ENCODE peak calls at places on chromosomes 16 and 17, in five cellular contexts. D is heart left ventricle, U is tibial nerve, M is A549, H is spleen. F is an unnamed sample. For H3K4me1, the result is how much of the 10 kb centered on the place peaks cover.

GRCh38 chr17:45315583-45316270 is 1.1 kb downstream of the MAP3K14 start:
- DNase-seq in H (no peak), U (no peak), M (no peak), D (no peak), F (no peak)

GRCh38 chr16:67734731-67735201 is 15.7 kb upstream of the GFOD2 start:
- DNase-seq in D (no peak), M (no peak), H (no peak), U (no peak), F (no peak)

GRCh38 chr17:2253362-2253761 is 50.2 kb downstream of the SMG6 start:
- DNase-seq in U (no peak), M (no peak), D (no peak), H (no peak), F (no peak)

GRCh38 chr17:20243524-20243923 is 223.8 kb downstream of the LGALS9B start:
- DNase-seq in U (no peak), H (no peak), D (no peak), M (no peak), F (no peak)

GRCh38 chr16:17578921-17579876 is 108.4 kb upstream of the XYLT1 start:
- DNase-seq in M (peak), D (no peak), H (no peak), U (peak), F (peak)

GRCh38 chr16:65024649-65025243 is 97.1 kb downstream of the CDH11 start:
- DNase-seq in M (no peak), H (no peak), U (no peak), D (no peak), F (no peak)

GRCh38 chr17:43671075-43671692 is 9.5 kb upstream of the MEOX1 start:
- DNase-seq in D (peak), M (no peak), U (no peak), H (no peak), F (peak)

GRCh38 chr16:12425134-12425941 is 378.3 kb downstream of the CPPED1 start:
- DNase-seq in U (no peak), D (no peak), M (peak), H (no peak), F (no peak)

GRCh38 chr16:86772671-86773338 is 194.5 kb downstream of the FOXL1 start:
- DNase-seq in U (no peak), D (no peak), M (no peak), H (peak), F (no peak)

GRCh38 chr16:35908942-35909341 is 2449.5 kb downstream of the TP53TG3F start:
- DNase-seq in H (no peak), U (no peak), M (peak), D (no peak), F (no peak)

GRCh38 chr16:48596326-48596725 is 13.7 kb downstream of the N4BP1 start:
- DNase-seq in H (no peak), D (no peak), M (no peak), U (no peak), F (no peak)

GRCh38 chr16:8686031-8686621 is 11.7 kb downstream of the ABAT start:
- DNase-seq in M (no peak), D (peak), U (no peak), H (peak), F (no peak)

GRCh38 chr16:86558355-86559193 is 3.5 kb upstream of the MTHFSD start:
- DNase-seq in M (no peak), H (peak), D (no peak), U (no peak), F (no peak)

GRCh38 chr17:50218771-50219315 is 17.4 kb upstream of the COL1A1 start:
- DNase-seq in D (no peak), H (no peak), U (no peak), M (peak), F (peak)

GRCh38 chr16:82603784-82604411 is 22.9 kb upstream of the CDH13 start:
- DNase-seq in U (no peak), M (peak), H (no peak), D (peak), F (peak)

GRCh38 chr16:3007957-3008748 is 4.6 kb upstream of the CLDN9 start:
- DNase-seq in H (peak), D (no peak), U (no peak), M (no peak), F (no peak)
- H3K27ac ChIP-seq in H (peak), D (no peak), U (no peak), M (no peak), F (no peak)

DNA sequence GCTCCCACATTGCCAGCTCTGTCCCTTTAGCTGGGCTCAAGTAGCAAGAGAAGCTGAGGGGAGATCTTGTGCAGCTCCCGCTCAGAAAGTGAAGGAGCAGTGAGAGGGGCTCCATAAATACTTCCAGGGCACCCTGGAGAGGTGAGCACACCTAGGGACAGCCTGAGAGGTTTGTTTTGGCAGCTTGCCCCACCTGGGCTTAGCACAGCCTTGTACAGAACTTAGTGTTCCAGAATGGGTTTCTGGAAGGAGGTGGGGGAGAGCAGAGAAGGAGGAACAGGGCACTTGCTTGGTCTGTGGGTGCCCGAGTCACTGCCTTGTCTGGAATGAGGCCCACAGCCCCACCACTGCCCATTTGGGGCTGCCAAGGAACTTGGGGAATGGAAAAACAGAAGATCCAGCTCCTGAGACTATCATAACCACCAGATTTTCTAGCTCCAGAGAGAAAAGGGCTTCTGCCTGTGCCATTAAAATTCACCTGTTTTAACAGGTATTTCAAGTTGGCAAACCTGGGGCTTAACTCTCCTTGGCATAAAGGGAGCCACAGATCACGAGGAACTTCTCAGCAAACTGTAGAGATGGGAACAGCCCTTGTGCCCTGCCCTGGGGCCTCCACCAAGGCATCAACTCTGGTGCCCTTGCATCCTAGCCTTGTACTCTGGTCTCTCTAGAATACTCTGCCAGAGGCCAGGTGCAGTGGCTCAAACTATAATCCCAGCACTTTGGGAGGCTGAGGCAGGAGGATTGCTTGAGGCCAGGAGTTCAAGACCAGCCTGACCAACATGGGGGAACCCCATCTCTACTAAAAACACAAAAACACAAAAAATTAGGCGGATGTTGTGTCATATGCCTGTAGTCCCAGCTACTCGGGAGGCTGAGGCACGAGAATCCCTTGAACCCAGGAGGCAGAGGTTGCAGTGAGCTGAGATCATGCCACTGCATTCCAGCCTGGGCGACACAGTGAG is 1.9 kb downstream of the PRR15L start:
- DNase-seq in D (no peak), M (no peak), H (no peak), U (no peak), F (no peak)
- H3K4me1 ChIP-seq in D (under half), M (under half), H (under half), U (under half), F (under half)

DNA sequence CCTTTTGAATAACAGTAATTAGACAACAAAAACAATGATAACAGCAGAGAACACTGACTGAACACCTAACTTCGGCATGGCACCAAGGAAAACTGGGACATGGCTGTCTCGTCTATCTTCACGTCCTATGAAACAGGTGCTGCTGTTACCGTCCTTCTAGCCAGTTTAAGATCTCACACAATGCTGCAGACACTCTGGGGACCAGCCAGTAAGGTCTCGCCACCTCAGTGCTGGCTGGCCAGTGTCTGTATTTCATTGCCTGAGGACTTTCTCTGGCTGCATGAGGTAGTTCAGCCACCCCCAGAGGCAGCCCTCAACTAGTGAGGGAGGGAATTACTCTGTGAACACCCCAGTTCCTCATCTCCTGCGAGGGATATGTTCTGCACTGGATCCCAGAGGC is 57.6 kb downstream of the AMFR start:
- DNase-seq in H (no peak), D (no peak), U (no peak), M (no peak), F (no peak)
- TF ChIP-seq POLR2A in H (no peak), D (no peak), U (no peak), M (no peak), F (no peak)

DNA sequence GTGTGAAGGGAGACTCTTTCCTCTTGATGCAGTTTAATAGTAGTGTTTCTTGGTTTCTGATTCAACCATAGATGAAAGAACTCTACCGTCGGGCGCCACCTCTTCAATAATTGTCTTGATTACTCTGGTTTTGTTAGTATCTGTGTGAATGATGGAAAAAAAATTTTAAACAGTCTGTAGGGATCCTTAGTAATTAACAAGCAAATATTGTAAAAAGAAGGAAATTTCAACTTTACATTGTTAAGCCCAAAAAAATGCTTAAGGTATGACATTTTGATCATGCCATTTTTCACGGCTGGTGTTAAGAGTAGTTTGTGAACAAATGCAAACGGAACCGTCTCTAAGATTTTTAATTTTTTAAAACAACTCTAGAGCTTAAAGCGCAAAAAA is 4.1 kb downstream of the KRT10 start:
- DNase-seq in U (no peak), M (no peak), D (no peak), H (no peak), F (no peak)
- H3K27ac ChIP-seq in U (peak), M (peak), D (peak), H (peak), F (peak)

GRCh38 chr16:1666316-1666715 is 11.8 kb upstream of the JPT2 start:
- DNase-seq in U (no peak), H (no peak), D (peak), M (no peak), F (no peak)
- H3K4me1 ChIP-seq in U (under half), H (under half), D (under half), M (under half), F (under half)

GRCh38 chr17:30808785-30809286 is 15.7 kb downstream of the CRLF3 start:
- DNase-seq in M (no peak), H (no peak), D (no peak), U (no peak), F (no peak)
- TF ChIP-seq POLR2A in M (no peak), H (no peak), D (no peak), U (no peak), F (no peak)

F was measured in uterus.